ENCODE peak calls at places on chromosomes 4 and X, in four cellular contexts. E, D, T and R are unnamed samples.

GRCh38 chr4:115562506-115562905 is 449.1 kb upstream of the NDST4 start:
- DNase-seq in E (peak; percentile 15), D (no peak), T (no peak), R (no peak)

GRCh38 chrX:120365320-120365719 is 3.4 kb downstream of the ATP1B4 start:
- DNase-seq in E (peak; percentile 69), D (peak; percentile 38), T (peak; percentile 46), R (peak; percentile 67)

GRCh38 chr4:37908488-37909343 is 17.8 kb downstream of the TBC1D1 start:
- DNase-seq in E (no peak), D (no peak), T (peak; percentile 25), R (no peak)

GRCh38 chr4:742742-743311 is 37.2 kb downstream of the PCGF3 start:
- DNase-seq in E (peak; percentile 80), D (peak; percentile 79), T (peak; percentile 57), R (peak; percentile 74)

GRCh38 chrX:13689519-13690211 is 737 bp downstream of the RAB9A start:
- DNase-seq in E (peak; percentile 19), D (no peak), T (peak; percentile 13), R (peak; percentile 21)

GRCh38 chrX:11398785-11399184 is 105.6 kb downstream of the AMELX start:
- DNase-seq in E (no peak), D (no peak), T (peak; percentile 31), R (no peak)

GRCh38 chrX:23783569-23784486 is 855 bp downstream of the SAT1 start:
- DNase-seq in E (no peak), D (no peak), T (peak; percentile 17), R (peak; percentile 20)

GRCh38 chrX:11970935-11971334 is 167.3 kb upstream of the FRMPD4 start:
- DNase-seq in E (no peak), D (no peak), T (peak; percentile 25), R (no peak)

GRCh38 chrX:19602866-19603620 is 87.7 kb upstream of the MAP3K15 start:
- DNase-seq in E (no peak), D (no peak), T (peak; percentile 82), R (no peak)

GRCh38 chrX:150348365-150348764 is 14.8 kb upstream of the MAMLD1 start:
- DNase-seq in E (peak; percentile 76), D (peak; percentile 51), T (peak; percentile 51), R (no peak)

GRCh38 chr4:27442146-27442545 is 581.5 kb downstream of the STIM2 start:
- DNase-seq in E (no peak), D (no peak), T (peak; percentile 53), R (no peak)

GRCh38 chr4:25536577-25537325 is 118.9 kb upstream of the SLC34A2 start:
- DNase-seq in E (no peak), D (no peak), T (no peak), R (peak; percentile 67)

GRCh38 chr4:101660607-101661006 is 129.9 kb upstream of the BANK1 start:
- DNase-seq in E (no peak), D (no peak), T (no peak), R (no peak)

GRCh38 chr4:1050486-1051213 is 39.2 kb downstream of the FGFRL1 start:
- DNase-seq in E (no peak), D (no peak), T (no peak), R (no peak)

GRCh38 chrX:8846271-8846670 is 45.1 kb upstream of the FAM9A start:
- DNase-seq in E (no peak), D (no peak), T (no peak), R (no peak)

GRCh38 chrX:54695816-54696487 is 102.1 kb downstream of the ITIH6 start:
- DNase-seq in E (no peak), D (no peak), T (peak; percentile 39), R (peak; percentile 76)

GRCh38 chr4:79964020-79964714 is 108.9 kb downstream of the ANTXR2 start:
- DNase-seq in E (no peak), D (no peak), T (no peak), R (no peak)

GRCh38 chr4:22679518-22679897 is 13.2 kb upstream of the GBA3 start:
- DNase-seq in E (no peak), D (no peak), T (no peak), R (no peak)

GRCh38 chr4:159178147-159178541 is 75.3 kb downstream of the RAPGEF2 start:
- DNase-seq in E (no peak), D (no peak), T (no peak), R (no peak)

GRCh38 chr4:15144249-15144966 is 142.1 kb downstream of the CPEB2 start:
- DNase-seq in E (no peak), D (no peak), T (no peak), R (no peak)

GRCh38 chr4:15162465-15163283 is 160.4 kb downstream of the CPEB2 start:
- DNase-seq in E (peak; percentile 8), D (peak; percentile 41), T (peak; percentile 36), R (peak; percentile 11)

DNA sequence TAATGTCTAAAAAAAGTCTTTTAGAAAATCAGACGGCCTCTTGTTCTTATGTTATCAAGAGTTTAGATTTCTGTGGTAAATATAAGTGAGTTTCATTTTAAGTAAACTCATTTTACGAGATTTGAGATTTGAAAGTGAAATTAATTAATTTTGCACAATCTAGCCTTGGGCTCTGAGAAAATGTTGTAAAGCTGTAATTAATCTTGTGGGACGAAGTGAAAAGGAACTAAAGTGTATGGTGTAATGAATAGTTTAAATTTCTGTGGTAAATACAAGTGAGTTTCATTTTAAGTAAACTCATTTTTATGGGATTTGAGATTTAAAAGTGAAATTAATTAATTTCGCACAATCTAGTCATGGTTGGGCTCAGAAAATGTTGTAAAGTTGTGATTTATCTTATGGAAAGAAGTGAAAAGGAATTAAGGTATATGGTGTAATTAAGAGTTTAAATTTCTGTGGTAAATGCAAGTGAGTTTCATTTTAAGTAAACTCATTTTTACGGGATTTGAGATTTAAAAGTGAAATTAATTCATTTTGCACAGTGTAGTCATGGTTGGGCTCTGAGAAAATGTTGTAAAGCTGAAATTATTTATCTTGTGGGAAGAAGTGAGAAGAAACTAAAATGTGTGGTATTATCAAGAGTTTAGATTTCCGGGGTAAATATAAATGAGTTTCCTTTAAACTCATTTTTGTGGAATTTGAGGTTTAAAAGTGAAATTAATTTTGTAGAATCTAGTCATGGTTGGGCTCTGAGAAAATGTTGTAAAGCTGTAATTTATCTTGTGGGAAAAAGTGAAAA is 1.6 kb downstream of the SCML1 start:
- DNase-seq in E (no peak), D (no peak), T (no peak), R (no peak)
- H3K4me2 ChIP-seq in E (peak overlapping the region; percentile 83), D (peak overlapping the region; percentile 71), T (peak overlapping the region; percentile 87), R (no peak overlapping the region)

GRCh38 chr4:78079701-78080430 is 22.7 kb downstream of the FRAS1 start:
- DNase-seq in E (no peak), D (no peak), T (no peak), R (no peak)
- TF ChIP-seq EZH2phosphoT487 in E (no peak), D (no peak), T (no peak), R (no peak)

GRCh38 chr4:133000012-133000411 is 149.1 kb upstream of the PCDH10 start:
- DNase-seq in E (no peak), D (peak; percentile 5), T (no peak), R (no peak)
- H3K4me1 ChIP-seq in E (no peaks in the 10 kb centered on the region), D (no peaks in the 10 kb centered on the region), T (no peaks in the 10 kb centered on the region), R (no peaks in the 10 kb centered on the region)

GRCh38 chrX:46301903-46302302 is 243.3 kb downstream of the ZNF674 start:
- DNase-seq in E (no peak), D (no peak), T (no peak), R (no peak)
- H3K4me2 ChIP-seq in E (no peak overlapping the region), D (no peak overlapping the region), T (no peak overlapping the region), R (no peak overlapping the region)

DNA sequence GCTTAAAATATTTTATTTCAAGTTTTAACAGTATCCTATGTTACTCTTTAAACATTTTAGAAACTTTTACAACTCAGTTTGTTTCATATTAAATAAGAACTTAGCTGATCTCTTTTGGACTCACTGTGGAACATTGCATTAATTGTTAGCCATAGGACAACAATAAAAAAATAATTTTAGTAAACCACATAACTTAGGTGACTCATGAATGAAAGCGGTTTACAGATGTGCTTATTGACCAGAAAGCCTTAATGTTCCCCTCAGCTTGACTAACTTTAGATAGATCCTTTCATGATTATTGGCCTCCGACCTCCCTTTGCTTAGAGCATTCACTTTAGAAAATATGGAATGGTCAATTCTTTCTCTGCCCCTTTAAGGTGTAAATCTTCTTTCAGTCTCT is 783.5 kb upstream of the MAGEB2 start:
- DNase-seq in E (no peak), D (no peak), T (peak; percentile 24), R (no peak)
- TF ChIP-seq EZH2phosphoT487 in E (no peak), D (no peak), T (no peak), R (no peak)

GRCh38 chr4:119040261-119040660 is 95.4 kb upstream of the MYOZ2 start:
- DNase-seq in E (no peak), D (no peak), T (no peak), R (no peak)

GRCh38 chr4:119040711-119041185 is 94.9 kb upstream of the MYOZ2 start:
- DNase-seq in E (peak; percentile 62), D (no peak), T (peak; percentile 21), R (no peak)

GRCh38 chr4:119044919-119045318 is 90.7 kb upstream of the MYOZ2 start:
- DNase-seq in E (no peak), D (no peak), T (no peak), R (no peak)

GRCh38 chr4:119039779-119040178 is 95.9 kb upstream of the MYOZ2 start:
- DNase-seq in E (peak; percentile 79), D (peak; percentile 40), T (no peak), R (peak; percentile 13)

GRCh38 chr4:119041951-119042560 is 93.6 kb upstream of the MYOZ2 start:
- DNase-seq in E (peak; percentile 89), D (peak; percentile 84), T (peak; percentile 77), R (peak; percentile 81)
- H3K4me1 ChIP-seq in E (peaks cover 40% of the 10 kb centered on the region), D (peaks cover 16% of the 10 kb centered on the region), T (peaks cover 4% of the 10 kb centered on the region), R (peaks cover 22% of the 10 kb centered on the region)